ENCODE peak calls at places on chromosomes 5 and 9, in nine cellular contexts. D is RWPE1, X is right atrium auricular region, R is cardiac fibroblast, L is B cell, Q is Calu3, H is upper lobe of right lung, T is HFFc6, Z is endodermal cell. B is an unnamed sample.

GRCh38 chr9:90290716-90291485 is 351.7 kb downstream of the DIRAS2 start:
- DNase-seq in D (no peak), X (no peak), H (no peak), T (no peak), Q (no peak), R (peak), Z (no peak), L (no peak), B (no peak)

GRCh38 chr5:31824886-31825774 is 186.2 kb downstream of the PDZD2 start:
- DNase-seq in D (peak), X (peak), H (no peak), Q (peak), R (peak), L (no peak), Z (peak), T (peak), B (peak)

GRCh38 chr9:21872696-21873095 is 70.3 kb downstream of the MTAP start:
- DNase-seq in L (no peak), D (no peak), H (no peak), R (no peak), X (no peak), T (no peak), Z (no peak), Q (no peak), B (no peak)

GRCh38 chr5:35129921-35130485 is 82.3 kb upstream of the AGXT2 start:
- DNase-seq in Z (no peak), L (no peak), D (peak), Q (peak), T (no peak), R (no peak), H (no peak), X (no peak), B (no peak)

GRCh38 chr5:77635617-77636422 is 2.7 kb downstream of the OTP start:
- DNase-seq in X (no peak), Q (no peak), Z (no peak), R (no peak), L (no peak), H (no peak), T (no peak), D (peak), B (no peak)

GRCh38 chr5:74605759-74606158 is 34.8 kb downstream of the ENC1 start:
- DNase-seq in R (no peak), H (no peak), Z (no peak), T (no peak), D (no peak), L (no peak), Q (no peak), X (no peak), B (no peak)

GRCh38 chr5:96259211-96259772 is 173.8 kb downstream of the PCSK1 start:
- DNase-seq in Z (no peak), T (peak), D (peak), Q (no peak), X (no peak), L (no peak), R (peak), H (no peak), B (no peak)

GRCh38 chr9:111975709-111976108 is 79.1 kb downstream of the UGCG start:
- DNase-seq in Q (peak), Z (peak), L (no peak), D (no peak), X (no peak), T (no peak), H (peak), R (no peak), B (no peak)

GRCh38 chr5:176550275-176550831 is 1.2 kb downstream of the CDHR2 start:
- DNase-seq in L (peak), Q (no peak), D (no peak), R (no peak), H (no peak), T (no peak), X (no peak), Z (no peak), B (no peak)

GRCh38 chr5:38672059-38672791 is 115.8 kb upstream of the LIFR start:
- DNase-seq in Q (no peak), D (peak), R (peak), L (no peak), X (no peak), Z (peak), H (no peak), T (no peak), B (no peak)
- TF ChIP-seq CTCF in Q (no peak), D (no peak), R (no peak), L (no peak), X (no peak), Z (peak), H (no peak), T (no peak), B (no peak)

GRCh38 chr5:60883229-60883628 is 39.2 kb upstream of the ELOVL7 start:
- DNase-seq in L (no peak), T (no peak), Q (peak), X (no peak), R (peak), Z (no peak), H (no peak), D (peak), B (no peak)
- TF ChIP-seq CTCF in L (no peak), T (peak), Q (no peak), X (no peak), R (peak), Z (peak), H (peak), D (peak), B (peak)

GRCh38 chr5:135891804-135892203 is 3.8 kb downstream of the IL9 start:
- DNase-seq in R (no peak), T (no peak), D (no peak), Z (peak), X (no peak), L (no peak), Q (no peak), H (no peak), B (no peak)
- TF ChIP-seq CTCF in R (peak), T (peak), D (no peak), Z (peak), X (no peak), L (no peak), Q (no peak), H (no peak), B (no peak)

DNA sequence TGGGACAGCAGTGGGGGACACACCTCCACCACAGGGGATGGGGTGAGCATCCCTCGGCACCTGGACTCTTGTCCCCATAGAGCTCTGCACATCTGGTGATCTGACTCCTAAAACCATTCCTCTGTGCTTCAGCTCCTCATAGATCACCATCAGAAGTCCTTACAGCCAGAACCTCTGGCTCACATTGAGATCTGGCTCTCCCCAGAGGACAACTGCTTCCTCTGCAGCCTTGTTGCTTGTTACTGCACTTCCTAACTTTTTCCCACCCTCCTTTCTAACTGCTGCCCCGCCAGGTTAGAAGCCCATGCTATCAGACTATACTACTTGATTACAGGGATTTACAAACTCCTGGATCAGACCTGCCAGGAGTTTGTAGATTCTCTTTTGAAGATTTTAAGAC is 64.5 kb downstream of the ARSB start:
- DNase-seq in Q (no peak), T (peak), X (no peak), D (no peak), R (peak), Z (peak), L (no peak), H (no peak), B (no peak)
- TF ChIP-seq CTCF in Q (no peak), T (peak), X (no peak), D (no peak), R (peak), Z (peak), L (no peak), H (peak), B (peak)

B was measured in AG09309.